ENCODE peak calls at places on chromosomes 7 and 10, in four cellular contexts. M, C, U and N are unnamed samples.

GRCh38 chr10:103896225-103896624 is 21.8 kb downstream of the STN1 start:
- DNase-seq in M (no peak), C (no peak), U (no peak), N (no peak)

GRCh38 chr7:34612671-34613070 is 45.3 kb upstream of the NPSR1 start:
- DNase-seq in M (no peak), C (peak), U (no peak), N (no peak)

GRCh38 chr10:69009360-69009759 is 20.8 kb downstream of the KIFBP start:
- DNase-seq in M (no peak), C (no peak), U (no peak), N (no peak)

GRCh38 chr10:97503413-97503812 is 4.7 kb downstream of the UBTD1 start:
- DNase-seq in M (no peak), C (no peak), U (no peak), N (no peak)

GRCh38 chr10:108597657-108598319 is 1325.5 kb downstream of the XPNPEP1 start:
- DNase-seq in M (no peak), C (peak), U (no peak), N (no peak)

GRCh38 chr10:26739087-26739631 is 41.7 kb downstream of the PDSS1 start:
- DNase-seq in M (peak), C (no peak), U (no peak), N (no peak)

GRCh38 chr7:107593025-107593410 is 13.0 kb downstream of the BCAP29 start:
- DNase-seq in M (no peak), C (no peak), U (no peak), N (no peak)

GRCh38 chr10:52776471-52776903 is 3.9 kb upstream of the MBL2 start:
- DNase-seq in M (no peak), C (no peak), U (no peak), N (no peak)

GRCh38 chr7:34207810-34208209 is 302.5 kb downstream of the BMPER start:
- DNase-seq in M (no peak), C (no peak), U (no peak), N (no peak)

GRCh38 chr10:119355930-119356329 is 148.6 kb downstream of the GRK5 start:
- DNase-seq in M (peak), C (no peak), U (no peak), N (no peak)
- TF ChIP-seq CTCF in M (peak), C (peak), U (peak), N (no peak)

DNA sequence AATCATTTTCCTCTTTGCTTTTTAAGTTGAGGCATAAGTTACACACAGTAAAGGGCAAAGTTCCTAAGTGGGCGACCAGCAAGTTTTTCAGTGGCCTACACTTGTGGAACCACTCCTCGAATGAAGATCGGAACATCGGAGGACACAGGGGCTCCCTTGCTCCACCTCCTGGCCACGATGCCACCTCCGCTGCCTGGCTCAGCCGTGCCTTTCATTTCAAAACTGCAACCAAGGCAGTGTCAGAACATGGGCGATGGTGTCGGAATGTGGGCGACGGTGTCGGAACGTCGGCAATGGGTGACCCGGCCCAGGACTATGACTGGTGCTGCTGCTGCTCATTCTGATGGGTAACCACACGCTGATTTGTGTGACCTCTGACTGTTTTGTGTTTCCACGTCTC is 9.6 kb upstream of the VIPR2 start:
- DNase-seq in M (no peak), C (no peak), U (no peak), N (no peak)
- TF ChIP-seq CTCF in M (peak), C (no peak), U (no peak), N (no peak)

GRCh38 chr7:30733216-30733615 is 18.7 kb upstream of the INMT start:
- DNase-seq in M (no peak), C (no peak), U (no peak), N (no peak)
- TF ChIP-seq CTCF in M (no peak), C (no peak), U (no peak), N (no peak)

GRCh38 chr10:28738200-28738599 is 60.9 kb downstream of the BAMBI start:
- DNase-seq in M (peak), C (no peak), U (no peak), N (no peak)
- TF ChIP-seq CTCF in M (peak), C (peak), U (peak), N (no peak)